ENCODE peak calls at places on chromosomes 13 and 19, in seven cellular contexts. One of them, this sample, is unnamed.

GRCh38 chr19:53945441-53945840 is 17.3 kb upstream of the CACNG8 start:
- DNase-seq in KG1: no peak
- DNase-seq in astrocyte of the spinal cord: no peak
- DNase-seq in GM10248: no peak
- DNase-seq in NCI-H1436: no peak
- DNase-seq in stimulated activated CD8-positive, alpha-beta memory T cell treated with anti-CD3 and anti-CD28 coated beads, Interleukin-7, amount 100 ng/mL, for 48 hours: no peak
- DNase-seq in Right ventricle myocardium superior: no peak
- DNase-seq in this sample: no peak

GRCh38 chr13:33193428-33193974 is 92.1 kb downstream of the STARD13 start:
- DNase-seq in KG1: no peak
- DNase-seq in astrocyte of the spinal cord: peak
- DNase-seq in GM10248: no peak
- DNase-seq in NCI-H1436: no peak
- DNase-seq in stimulated activated CD8-positive, alpha-beta memory T cell treated with anti-CD3 and anti-CD28 coated beads, Interleukin-7, amount 100 ng/mL, for 48 hours: no peak
- DNase-seq in Right ventricle myocardium superior: no peak
- DNase-seq in this sample: no peak

GRCh38 chr13:79128158-79128557 is 277.9 kb downstream of the RBM26 start:
- DNase-seq in KG1: no peak
- DNase-seq in astrocyte of the spinal cord: peak
- DNase-seq in GM10248: no peak
- DNase-seq in NCI-H1436: no peak
- DNase-seq in stimulated activated CD8-positive, alpha-beta memory T cell treated with anti-CD3 and anti-CD28 coated beads, Interleukin-7, amount 100 ng/mL, for 48 hours: no peak
- DNase-seq in Right ventricle myocardium superior: no peak
- DNase-seq in this sample: no peak

GRCh38 chr19:48990400-48990799 is 2.7 kb downstream of the GYS1 start:
- DNase-seq in KG1: no peak
- DNase-seq in astrocyte of the spinal cord: no peak
- DNase-seq in GM10248: no peak
- DNase-seq in NCI-H1436: no peak
- DNase-seq in stimulated activated CD8-positive, alpha-beta memory T cell treated with anti-CD3 and anti-CD28 coated beads, Interleukin-7, amount 100 ng/mL, for 48 hours: no peak
- DNase-seq in Right ventricle myocardium superior: no peak
- DNase-seq in this sample: no peak

GRCh38 chr19:17419154-17419490 is 725 bp upstream of the MVB12A start:
- DNase-seq in KG1: no peak
- DNase-seq in astrocyte of the spinal cord: no peak
- DNase-seq in GM10248: no peak
- DNase-seq in NCI-H1436: no peak
- DNase-seq in stimulated activated CD8-positive, alpha-beta memory T cell treated with anti-CD3 and anti-CD28 coated beads, Interleukin-7, amount 100 ng/mL, for 48 hours: no peak
- DNase-seq in Right ventricle myocardium superior: no peak
- DNase-seq in this sample: no peak

GRCh38 chr13:84443463-84443862 is 561.2 kb upstream of the SLITRK1 start:
- DNase-seq in KG1: no peak
- DNase-seq in astrocyte of the spinal cord: no peak
- DNase-seq in GM10248: no peak
- DNase-seq in NCI-H1436: no peak
- DNase-seq in stimulated activated CD8-positive, alpha-beta memory T cell treated with anti-CD3 and anti-CD28 coated beads, Interleukin-7, amount 100 ng/mL, for 48 hours: no peak
- DNase-seq in Right ventricle myocardium superior: no peak
- DNase-seq in this sample: no peak

GRCh38 chr13:37460211-37460610 is 138.4 kb downstream of the POSTN start:
- DNase-seq in KG1: no peak
- DNase-seq in astrocyte of the spinal cord: no peak
- DNase-seq in GM10248: no peak
- DNase-seq in NCI-H1436: no peak
- DNase-seq in stimulated activated CD8-positive, alpha-beta memory T cell treated with anti-CD3 and anti-CD28 coated beads, Interleukin-7, amount 100 ng/mL, for 48 hours: no peak
- DNase-seq in Right ventricle myocardium superior: no peak
- DNase-seq in this sample: no peak

GRCh38 chr19:47109541-47110375 is 3.8 kb downstream of the ZC3H4 start:
- DNase-seq in KG1: peak
- DNase-seq in astrocyte of the spinal cord: peak
- DNase-seq in GM10248: no peak
- DNase-seq in NCI-H1436: peak
- DNase-seq in stimulated activated CD8-positive, alpha-beta memory T cell treated with anti-CD3 and anti-CD28 coated beads, Interleukin-7, amount 100 ng/mL, for 48 hours: peak
- DNase-seq in Right ventricle myocardium superior: no peak
- DNase-seq in this sample: no peak

GRCh38 chr19:34645551-34645950 is 31.4 kb downstream of the SCGB2B2 start:
- DNase-seq in KG1: no peak
- DNase-seq in astrocyte of the spinal cord: no peak
- DNase-seq in GM10248: no peak
- DNase-seq in NCI-H1436: no peak
- DNase-seq in stimulated activated CD8-positive, alpha-beta memory T cell treated with anti-CD3 and anti-CD28 coated beads, Interleukin-7, amount 100 ng/mL, for 48 hours: no peak
- DNase-seq in Right ventricle myocardium superior: no peak
- DNase-seq in this sample: no peak

GRCh38 chr13:100526299-100527030 is 62.1 kb downstream of the GGACT start:
- DNase-seq in KG1: no peak
- DNase-seq in astrocyte of the spinal cord: no peak
- DNase-seq in GM10248: no peak
- DNase-seq in NCI-H1436: no peak
- DNase-seq in stimulated activated CD8-positive, alpha-beta memory T cell treated with anti-CD3 and anti-CD28 coated beads, Interleukin-7, amount 100 ng/mL, for 48 hours: no peak
- DNase-seq in Right ventricle myocardium superior: no peak
- DNase-seq in this sample: no peak

GRCh38 chr19:41541990-41542584 is 33.9 kb upstream of the CEACAM21 start:
- DNase-seq in KG1: peak
- DNase-seq in astrocyte of the spinal cord: peak
- DNase-seq in GM10248: no peak
- DNase-seq in NCI-H1436: peak
- DNase-seq in stimulated activated CD8-positive, alpha-beta memory T cell treated with anti-CD3 and anti-CD28 coated beads, Interleukin-7, amount 100 ng/mL, for 48 hours: peak
- DNase-seq in Right ventricle myocardium superior: peak
- DNase-seq in this sample: no peak

GRCh38 chr13:33175991-33176390 is 109.6 kb downstream of the STARD13 start:
- DNase-seq in KG1: no peak
- DNase-seq in astrocyte of the spinal cord: no peak
- DNase-seq in GM10248: no peak
- DNase-seq in NCI-H1436: no peak
- DNase-seq in stimulated activated CD8-positive, alpha-beta memory T cell treated with anti-CD3 and anti-CD28 coated beads, Interleukin-7, amount 100 ng/mL, for 48 hours: no peak
- DNase-seq in Right ventricle myocardium superior: no peak
- DNase-seq in this sample: no peak

GRCh38 chr19:51166846-51167490 is 24.9 kb downstream of the SIGLEC7 start:
- DNase-seq in KG1: peak
- DNase-seq in astrocyte of the spinal cord: no peak
- DNase-seq in GM10248: peak
- DNase-seq in NCI-H1436: no peak
- DNase-seq in stimulated activated CD8-positive, alpha-beta memory T cell treated with anti-CD3 and anti-CD28 coated beads, Interleukin-7, amount 100 ng/mL, for 48 hours: peak
- DNase-seq in Right ventricle myocardium superior: no peak
- DNase-seq in this sample: no peak

GRCh38 chr19:10565028-10565566 is 713 bp downstream of the KRI1 start:
- DNase-seq in KG1: peak
- DNase-seq in astrocyte of the spinal cord: peak
- DNase-seq in GM10248: peak
- DNase-seq in NCI-H1436: peak
- DNase-seq in stimulated activated CD8-positive, alpha-beta memory T cell treated with anti-CD3 and anti-CD28 coated beads, Interleukin-7, amount 100 ng/mL, for 48 hours: peak
- DNase-seq in Right ventricle myocardium superior: peak
- DNase-seq in this sample: no peak

GRCh38 chr19:6273701-6274601 is 5.8 kb downstream of the MLLT1 start:
- DNase-seq in KG1: no peak
- DNase-seq in astrocyte of the spinal cord: peak
- DNase-seq in GM10248: no peak
- DNase-seq in NCI-H1436: no peak
- DNase-seq in stimulated activated CD8-positive, alpha-beta memory T cell treated with anti-CD3 and anti-CD28 coated beads, Interleukin-7, amount 100 ng/mL, for 48 hours: no peak
- DNase-seq in Right ventricle myocardium superior: peak
- DNase-seq in this sample: no peak

GRCh38 chr13:111339366-111340143 is 19.1 kb downstream of the TEX29 start:
- DNase-seq in KG1: no peak
- DNase-seq in astrocyte of the spinal cord: no peak
- DNase-seq in GM10248: no peak
- DNase-seq in NCI-H1436: no peak
- DNase-seq in stimulated activated CD8-positive, alpha-beta memory T cell treated with anti-CD3 and anti-CD28 coated beads, Interleukin-7, amount 100 ng/mL, for 48 hours: no peak
- DNase-seq in Right ventricle myocardium superior: no peak
- DNase-seq in this sample: no peak

GRCh38 chr13:32496574-32497160 is 41.9 kb downstream of the N4BP2L2 start:
- DNase-seq in KG1: no peak
- DNase-seq in astrocyte of the spinal cord: no peak
- DNase-seq in GM10248: no peak
- DNase-seq in NCI-H1436: no peak
- DNase-seq in stimulated activated CD8-positive, alpha-beta memory T cell treated with anti-CD3 and anti-CD28 coated beads, Interleukin-7, amount 100 ng/mL, for 48 hours: no peak
- DNase-seq in Right ventricle myocardium superior: no peak
- DNase-seq in this sample: no peak

GRCh38 chr13:42970824-42971669 is 21.0 kb downstream of the EPSTI1 start:
- DNase-seq in KG1: peak
- DNase-seq in astrocyte of the spinal cord: peak
- DNase-seq in GM10248: peak
- DNase-seq in NCI-H1436: no peak
- DNase-seq in stimulated activated CD8-positive, alpha-beta memory T cell treated with anti-CD3 and anti-CD28 coated beads, Interleukin-7, amount 100 ng/mL, for 48 hours: peak
- DNase-seq in Right ventricle myocardium superior: no peak
- DNase-seq in this sample: no peak

GRCh38 chr13:99310382-99311031 is 3.3 kb upstream of the GPR183 start:
- DNase-seq in KG1: no peak
- DNase-seq in astrocyte of the spinal cord: peak
- DNase-seq in GM10248: no peak
- DNase-seq in NCI-H1436: no peak
- DNase-seq in stimulated activated CD8-positive, alpha-beta memory T cell treated with anti-CD3 and anti-CD28 coated beads, Interleukin-7, amount 100 ng/mL, for 48 hours: no peak
- DNase-seq in Right ventricle myocardium superior: no peak
- DNase-seq in this sample: no peak

GRCh38 chr13:101026328-101026727 is 351.7 kb upstream of the TMTC4 start:
- DNase-seq in KG1: no peak
- DNase-seq in astrocyte of the spinal cord: no peak
- DNase-seq in GM10248: no peak
- DNase-seq in NCI-H1436: no peak
- DNase-seq in stimulated activated CD8-positive, alpha-beta memory T cell treated with anti-CD3 and anti-CD28 coated beads, Interleukin-7, amount 100 ng/mL, for 48 hours: no peak
- DNase-seq in Right ventricle myocardium superior: no peak
- DNase-seq in this sample: no peak

GRCh38 chr13:25796474-25796873 is 255.3 kb downstream of the SHISA2 start:
- DNase-seq in KG1: no peak
- DNase-seq in astrocyte of the spinal cord: peak
- DNase-seq in GM10248: no peak
- DNase-seq in NCI-H1436: no peak
- DNase-seq in stimulated activated CD8-positive, alpha-beta memory T cell treated with anti-CD3 and anti-CD28 coated beads, Interleukin-7, amount 100 ng/mL, for 48 hours: no peak
- DNase-seq in Right ventricle myocardium superior: no peak
- DNase-seq in this sample: no peak

GRCh38 chr13:21117104-21117809 is 55.9 kb upstream of the LATS2 start:
- DNase-seq in KG1: no peak
- DNase-seq in astrocyte of the spinal cord: no peak
- DNase-seq in GM10248: no peak
- DNase-seq in NCI-H1436: no peak
- DNase-seq in stimulated activated CD8-positive, alpha-beta memory T cell treated with anti-CD3 and anti-CD28 coated beads, Interleukin-7, amount 100 ng/mL, for 48 hours: no peak
- DNase-seq in Right ventricle myocardium superior: no peak
- DNase-seq in this sample: no peak

GRCh38 chr19:7679017-7679720 is 1.5 kb upstream of the TRAPPC5 start:
- DNase-seq in KG1: no peak
- DNase-seq in astrocyte of the spinal cord: no peak
- DNase-seq in GM10248: peak
- DNase-seq in NCI-H1436: no peak
- DNase-seq in stimulated activated CD8-positive, alpha-beta memory T cell treated with anti-CD3 and anti-CD28 coated beads, Interleukin-7, amount 100 ng/mL, for 48 hours: peak
- DNase-seq in Right ventricle myocardium superior: no peak
- DNase-seq in this sample: peak

GRCh38 chr13:49563513-49563912 is 21.8 kb downstream of the RCBTB1 start:
- DNase-seq in KG1: no peak
- DNase-seq in astrocyte of the spinal cord: no peak
- DNase-seq in GM10248: no peak
- DNase-seq in NCI-H1436: no peak
- DNase-seq in stimulated activated CD8-positive, alpha-beta memory T cell treated with anti-CD3 and anti-CD28 coated beads, Interleukin-7, amount 100 ng/mL, for 48 hours: no peak
- DNase-seq in Right ventricle myocardium superior: no peak
- DNase-seq in this sample: no peak

GRCh38 chr19:41376998-41377365 is 649 bp downstream of the TMEM91 start:
- DNase-seq in KG1: no peak
- DNase-seq in astrocyte of the spinal cord: no peak
- DNase-seq in GM10248: no peak
- DNase-seq in NCI-H1436: no peak
- DNase-seq in stimulated activated CD8-positive, alpha-beta memory T cell treated with anti-CD3 and anti-CD28 coated beads, Interleukin-7, amount 100 ng/mL, for 48 hours: no peak
- DNase-seq in Right ventricle myocardium superior: no peak
- DNase-seq in this sample: no peak

GRCh38 chr13:30403491-30403890 is 18.8 kb upstream of the UBE2L5 start:
- DNase-seq in KG1: no peak
- DNase-seq in astrocyte of the spinal cord: no peak
- DNase-seq in GM10248: no peak
- DNase-seq in NCI-H1436: no peak
- DNase-seq in stimulated activated CD8-positive, alpha-beta memory T cell treated with anti-CD3 and anti-CD28 coated beads, Interleukin-7, amount 100 ng/mL, for 48 hours: no peak
- DNase-seq in Right ventricle myocardium superior: no peak
- DNase-seq in this sample: no peak

GRCh38 chr13:30619731-30620130 is 2.0 kb downstream of the USPL1 start:
- DNase-seq in KG1: no peak
- DNase-seq in astrocyte of the spinal cord: no peak
- DNase-seq in GM10248: no peak
- DNase-seq in NCI-H1436: no peak
- DNase-seq in stimulated activated CD8-positive, alpha-beta memory T cell treated with anti-CD3 and anti-CD28 coated beads, Interleukin-7, amount 100 ng/mL, for 48 hours: no peak
- DNase-seq in Right ventricle myocardium superior: no peak
- DNase-seq in this sample: no peak

GRCh38 chr19:31096047-31096446 is 253.2 kb downstream of the TSHZ3 start:
- DNase-seq in KG1: no peak
- DNase-seq in astrocyte of the spinal cord: no peak
- DNase-seq in GM10248: no peak
- DNase-seq in NCI-H1436: no peak
- DNase-seq in stimulated activated CD8-positive, alpha-beta memory T cell treated with anti-CD3 and anti-CD28 coated beads, Interleukin-7, amount 100 ng/mL, for 48 hours: no peak
- DNase-seq in Right ventricle myocardium superior: peak
- DNase-seq in this sample: no peak

GRCh38 chr13:82330499-82330898 is 1551.8 kb downstream of the SLITRK1 start:
- DNase-seq in KG1: no peak
- DNase-seq in astrocyte of the spinal cord: peak
- DNase-seq in GM10248: peak
- DNase-seq in NCI-H1436: no peak
- DNase-seq in stimulated activated CD8-positive, alpha-beta memory T cell treated with anti-CD3 and anti-CD28 coated beads, Interleukin-7, amount 100 ng/mL, for 48 hours: no peak
- DNase-seq in Right ventricle myocardium superior: no peak
- DNase-seq in this sample: no peak

GRCh38 chr19:18777725-18778389 is 13.2 kb downstream of the COMP start:
- DNase-seq in KG1: no peak
- DNase-seq in astrocyte of the spinal cord: no peak
- DNase-seq in GM10248: no peak
- DNase-seq in NCI-H1436: no peak
- DNase-seq in stimulated activated CD8-positive, alpha-beta memory T cell treated with anti-CD3 and anti-CD28 coated beads, Interleukin-7, amount 100 ng/mL, for 48 hours: no peak
- DNase-seq in Right ventricle myocardium superior: no peak
- DNase-seq in this sample: no peak

GRCh38 chr13:26784704-26785639 is 24.4 kb upstream of the GPR12 start:
- DNase-seq in KG1: peak
- DNase-seq in astrocyte of the spinal cord: no peak
- DNase-seq in GM10248: no peak
- DNase-seq in NCI-H1436: no peak
- DNase-seq in stimulated activated CD8-positive, alpha-beta memory T cell treated with anti-CD3 and anti-CD28 coated beads, Interleukin-7, amount 100 ng/mL, for 48 hours: no peak
- DNase-seq in Right ventricle myocardium superior: no peak
- DNase-seq in this sample: no peak

GRCh38 chr13:33230178-33230881 is 55.2 kb downstream of the STARD13 start:
- DNase-seq in KG1: no peak
- DNase-seq in astrocyte of the spinal cord: peak
- DNase-seq in GM10248: no peak
- DNase-seq in NCI-H1436: no peak
- DNase-seq in stimulated activated CD8-positive, alpha-beta memory T cell treated with anti-CD3 and anti-CD28 coated beads, Interleukin-7, amount 100 ng/mL, for 48 hours: no peak
- DNase-seq in Right ventricle myocardium superior: no peak
- DNase-seq in this sample: no peak

GRCh38 chr13:78680611-78681010 is 21.7 kb upstream of the OBI1 start:
- DNase-seq in KG1: no peak
- DNase-seq in astrocyte of the spinal cord: no peak
- DNase-seq in GM10248: no peak
- DNase-seq in NCI-H1436: no peak
- DNase-seq in stimulated activated CD8-positive, alpha-beta memory T cell treated with anti-CD3 and anti-CD28 coated beads, Interleukin-7, amount 100 ng/mL, for 48 hours: no peak
- DNase-seq in Right ventricle myocardium superior: no peak
- DNase-seq in this sample: no peak

GRCh38 chr19:51811344-51811743 is 16.4 kb downstream of the FPR3 start:
- DNase-seq in KG1: no peak
- DNase-seq in astrocyte of the spinal cord: no peak
- DNase-seq in GM10248: no peak
- DNase-seq in NCI-H1436: no peak
- DNase-seq in stimulated activated CD8-positive, alpha-beta memory T cell treated with anti-CD3 and anti-CD28 coated beads, Interleukin-7, amount 100 ng/mL, for 48 hours: no peak
- DNase-seq in Right ventricle myocardium superior: peak
- DNase-seq in this sample: no peak

GRCh38 chr13:42906257-42906656 is 85.8 kb downstream of the EPSTI1 start:
- DNase-seq in KG1: no peak
- DNase-seq in astrocyte of the spinal cord: no peak
- DNase-seq in GM10248: no peak
- DNase-seq in NCI-H1436: no peak
- DNase-seq in stimulated activated CD8-positive, alpha-beta memory T cell treated with anti-CD3 and anti-CD28 coated beads, Interleukin-7, amount 100 ng/mL, for 48 hours: no peak
- DNase-seq in Right ventricle myocardium superior: no peak
- DNase-seq in this sample: no peak

GRCh38 chr19:36236946-36237310 is 22.0 kb downstream of the ZNF146 start:
- DNase-seq in KG1: no peak
- DNase-seq in astrocyte of the spinal cord: no peak
- DNase-seq in GM10248: no peak
- DNase-seq in NCI-H1436: no peak
- DNase-seq in stimulated activated CD8-positive, alpha-beta memory T cell treated with anti-CD3 and anti-CD28 coated beads, Interleukin-7, amount 100 ng/mL, for 48 hours: no peak
- DNase-seq in Right ventricle myocardium superior: no peak
- DNase-seq in this sample: no peak

GRCh38 chr13:39676315-39676876 is 20.9 kb downstream of the COG6 start:
- DNase-seq in KG1: peak
- DNase-seq in astrocyte of the spinal cord: peak
- DNase-seq in GM10248: peak
- DNase-seq in NCI-H1436: peak
- DNase-seq in stimulated activated CD8-positive, alpha-beta memory T cell treated with anti-CD3 and anti-CD28 coated beads, Interleukin-7, amount 100 ng/mL, for 48 hours: no peak
- DNase-seq in Right ventricle myocardium superior: no peak
- DNase-seq in this sample: peak

GRCh38 chr19:18086590-18087138 is at the start of gene IL12RB1:
- DNase-seq in KG1: no peak
- DNase-seq in astrocyte of the spinal cord: no peak
- DNase-seq in GM10248: peak
- DNase-seq in NCI-H1436: no peak
- DNase-seq in stimulated activated CD8-positive, alpha-beta memory T cell treated with anti-CD3 and anti-CD28 coated beads, Interleukin-7, amount 100 ng/mL, for 48 hours: no peak
- DNase-seq in Right ventricle myocardium superior: no peak
- DNase-seq in this sample: no peak

This sample was measured in NCI-H1930.